ENCODE peak calls at places on chromosome 2, in nine cellular contexts. C is K562; P is neural progenitor cell; L is NCI-H774; O is erythroblast; M is T-helper 2 cell; U is left ventricle myocardium inferior; Y is activated T-helper 1 cell treated with anti-CD3 and anti-CD28 coated beads, Interleukin-12 subunit alpha, Interleukin-12 subunit beta, Interleukin-2, Interleukin-4 antibody, amounts not matched to agents 30 ng/mL and 10 ng/mL and 1 ng/mL, durations not matched to agents 14 hours and 24 hours and 36 hours; G is HCT116. T is an unnamed sample.

GRCh38 chr2:179936654-179937053 is 70.4 kb downstream of the CWC22 start:
- DNase-seq in Y (no peak), L (no peak), P (peak), C (peak), M (peak), O (peak), U (no peak), G (peak), T (no peak)

GRCh38 chr2:31287681-31288080 is 53.7 kb downstream of the EHD3 start:
- DNase-seq in O (no peak), C (no peak), G (no peak), P (no peak), L (no peak), M (no peak), U (no peak), Y (no peak), T (no peak)

GRCh38 chr2:149645391-149645790 is 57.8 kb upstream of the MMADHC start:
- DNase-seq in O (no peak), L (no peak), U (no peak), M (no peak), P (no peak), Y (no peak), G (no peak), C (no peak), T (no peak)

GRCh38 chr2:12604248-12604801 is 112.4 kb upstream of the TRIB2 start:
- DNase-seq in Y (no peak), O (no peak), M (no peak), G (no peak), U (no peak), P (no peak), C (no peak), L (no peak), T (no peak)

GRCh38 chr2:127701193-127701650 is at the start of gene SFT2D3:
- DNase-seq in Y (peak), G (peak), C (peak), P (peak), M (peak), L (peak), O (peak), U (peak), T (peak)

GRCh38 chr2:186576614-186577013 is 13.2 kb upstream of the ITGAV start:
- DNase-seq in L (no peak), O (no peak), U (no peak), M (no peak), G (no peak), Y (no peak), P (no peak), C (no peak), T (no peak)

GRCh38 chr2:107325983-107326786 is 440.2 kb upstream of the ST6GAL2 start:
- DNase-seq in U (no peak), L (no peak), C (no peak), Y (no peak), M (no peak), O (no peak), G (no peak), P (no peak), T (no peak)

GRCh38 chr2:49044680-49045079 is 109.6 kb downstream of the FSHR start:
- DNase-seq in M (no peak), L (peak), C (no peak), P (peak), O (no peak), Y (no peak), G (no peak), U (no peak), T (peak)

GRCh38 chr2:202529389-202529788 is 105.4 kb upstream of the FAM117B start:
- DNase-seq in L (no peak), M (no peak), O (no peak), C (no peak), U (no peak), Y (no peak), G (no peak), P (no peak), T (no peak)

GRCh38 chr2:29502452-29502851 is 387.2 kb downstream of the CLIP4 start:
- DNase-seq in O (no peak), M (no peak), Y (no peak), L (no peak), P (no peak), C (no peak), G (no peak), U (no peak), T (no peak)

T was measured in retina.